ENCODE peak calls at places on chromosomes 1 and 21, in four cellular contexts. D, E, Z and Q are unnamed samples.

GRCh38 chr1:172352435-172352834 is 68.0 kb upstream of the C1orf105 start:
- DNase-seq in D (no peak), E (peak; percentile 56), Z (no peak), Q (no peak)

GRCh38 chr1:179079113-179079761 is 2.6 kb upstream of the TOR3A start:
- DNase-seq in D (peak; percentile 54), E (peak; percentile 90), Z (no peak), Q (peak; percentile 54)

GRCh38 chr21:36839123-36839522 is 127.3 kb downstream of the HLCS start:
- DNase-seq in D (no peak), E (peak; percentile 64), Z (no peak), Q (no peak)

GRCh38 chr1:111131693-111132092 is 8.2 kb downstream of the DRAM2 start:
- DNase-seq in D (no peak), E (no peak), Z (no peak), Q (no peak)

GRCh38 chr1:6819641-6820040 is 34.4 kb downstream of the CAMTA1 start:
- DNase-seq in D (no peak), E (peak; percentile 8), Z (no peak), Q (no peak)

GRCh38 chr21:26148071-26148470 is 22.5 kb downstream of the APP start:
- DNase-seq in D (no peak), E (no peak), Z (no peak), Q (no peak)

GRCh38 chr1:84665703-84666317 is 24.5 kb downstream of the SSX2IP start:
- DNase-seq in D (no peak), E (peak; percentile 38), Z (no peak), Q (no peak)

GRCh38 chr1:69700770-69701169 is 133.0 kb downstream of the LRRC7 start:
- DNase-seq in D (no peak), E (peak; percentile 21), Z (no peak), Q (no peak)

GRCh38 chr1:60268451-60268850 is 194.9 kb upstream of the C1orf87 start:
- DNase-seq in D (no peak), E (no peak), Z (no peak), Q (no peak)

GRCh38 chr1:33818071-33818470 is 45.8 kb upstream of the HMGB4 start:
- DNase-seq in D (no peak), E (no peak), Z (no peak), Q (peak; percentile 28)

GRCh38 chr1:42742141-42742540 is 2.1 kb upstream of the CLDN19 start:
- DNase-seq in D (no peak), E (no peak), Z (no peak), Q (no peak)
- H3K27ac ChIP-seq in D (no peak overlapping the region), E (no peak overlapping the region), Z (no peak overlapping the region), Q (no peak overlapping the region)

DNA sequence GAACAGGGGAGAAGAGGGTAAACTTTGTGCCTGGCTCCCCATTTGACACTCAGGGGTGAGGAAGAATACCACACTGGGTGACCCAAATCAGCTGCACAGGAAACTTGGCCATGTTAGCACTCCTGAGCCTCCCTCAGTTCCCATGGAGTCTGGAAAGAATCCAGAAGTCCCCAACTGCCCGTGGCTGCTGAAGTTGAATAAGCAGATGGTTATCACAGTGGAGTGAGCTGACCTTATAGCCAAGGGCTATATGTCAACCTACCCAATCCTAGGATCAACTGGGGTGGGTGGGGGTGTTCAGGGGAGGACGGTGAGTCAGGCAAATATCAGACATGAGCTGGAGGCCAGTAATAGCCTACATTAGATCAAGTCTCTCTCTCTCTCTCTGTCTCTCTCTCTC is 20.4 kb downstream of the KCNH1 start:
- DNase-seq in D (no peak), E (no peak), Z (no peak), Q (no peak)
- H3K4me1 ChIP-seq in D (no peaks in the 10 kb centered on the region), E (no peaks in the 10 kb centered on the region), Z (no peaks in the 10 kb centered on the region), Q (no peaks in the 10 kb centered on the region)

GRCh38 chr21:29501451-29501850 is 202.7 kb downstream of the BACH1 start:
- DNase-seq in D (no peak), E (peak; percentile 48), Z (no peak), Q (no peak)
- H3K4me3 ChIP-seq in D (no peak overlapping the region), E (no peak overlapping the region), Z (no peak overlapping the region), Q (no peak overlapping the region)

GRCh38 chr1:227253065-227253464 is 65.2 kb downstream of the CDC42BPA start:
- DNase-seq in D (no peak), E (no peak), Z (no peak), Q (no peak)
- H3K27ac ChIP-seq in D (no peak overlapping the region), E (no peak overlapping the region), Z (no peak overlapping the region), Q (no peak overlapping the region)

GRCh38 chr1:17472814-17473213 is 33.3 kb upstream of the RCC2 start:
- DNase-seq in D (no peak), E (no peak), Z (no peak), Q (no peak)
- H3K4me1 ChIP-seq in D (no peaks in the 10 kb centered on the region), E (peaks cover 3% of the 10 kb centered on the region), Z (no peaks in the 10 kb centered on the region), Q (no peaks in the 10 kb centered on the region)

GRCh38 chr1:19283891-19284290 is 4.7 kb downstream of the AKR7A3 start:
- DNase-seq in D (no peak), E (no peak), Z (no peak), Q (no peak)

GRCh38 chr1:19287436-19288185 is 959 bp downstream of the AKR7A3 start:
- DNase-seq in D (peak; percentile 70), E (no peak), Z (no peak), Q (no peak)

GRCh38 chr1:19284881-19285280 is 3.7 kb downstream of the AKR7A3 start:
- DNase-seq in D (no peak), E (no peak), Z (no peak), Q (no peak)

GRCh38 chr1:19294638-19295037 is 6.1 kb upstream of the AKR7A3 start:
- DNase-seq in D (no peak), E (no peak), Z (no peak), Q (no peak)

DNA sequence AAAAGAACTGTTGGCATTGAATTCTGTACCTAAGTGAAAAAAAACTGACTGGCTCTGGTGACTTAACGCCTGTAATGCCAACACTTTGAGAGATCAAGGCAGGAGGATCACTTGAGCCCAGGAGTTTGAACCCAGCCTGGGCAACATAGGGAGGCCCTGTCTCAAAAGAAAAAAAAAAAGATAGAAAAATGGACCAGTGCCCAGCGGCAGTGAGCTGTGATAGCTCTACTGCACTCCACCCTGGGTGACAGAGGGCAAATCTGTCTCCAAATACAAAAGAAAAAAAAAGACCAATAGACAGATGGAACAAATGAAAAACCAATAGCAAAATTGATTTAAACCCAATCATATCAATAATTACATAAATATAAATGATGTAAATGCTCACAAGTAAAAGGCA is 674 bp upstream of the AKR7A3 start:
- DNase-seq in D (no peak), E (peak; percentile 10), Z (no peak), Q (no peak)
- H3K4me3 ChIP-seq in D (no peak overlapping the region), E (peak overlapping the region; percentile 74), Z (no peak overlapping the region), Q (no peak overlapping the region)

GRCh38 chr1:77430966-77431735 is 149.3 kb downstream of the AK5 start:
- DNase-seq in D (no peak), E (no peak), Z (no peak), Q (no peak)
- H3K27ac ChIP-seq in D (no peak overlapping the region), E (no peak overlapping the region), Z (no peak overlapping the region), Q (no peak overlapping the region)

GRCh38 chr1:165833358-165833757 is 5.9 kb downstream of the UCK2 start:
- DNase-seq in D (no peak), E (no peak), Z (no peak), Q (no peak)

GRCh38 chr1:165834229-165834628 is 6.8 kb downstream of the UCK2 start:
- DNase-seq in D (no peak), E (no peak), Z (no peak), Q (no peak)

GRCh38 chr1:165834881-165835280 is 7.5 kb downstream of the UCK2 start:
- DNase-seq in D (no peak), E (no peak), Z (no peak), Q (no peak)

GRCh38 chr1:165831146-165831545 is 3.7 kb downstream of the UCK2 start:
- DNase-seq in D (no peak), E (no peak), Z (no peak), Q (no peak)

GRCh38 chr1:165832902-165833301 is 5.5 kb downstream of the UCK2 start:
- DNase-seq in D (no peak), E (no peak), Z (no peak), Q (no peak)
- H3K4me1 ChIP-seq in D (peaks cover 8% of the 10 kb centered on the region), E (peaks cover 9% of the 10 kb centered on the region), Z (no peaks in the 10 kb centered on the region), Q (peaks cover 9% of the 10 kb centered on the region)